ENCODE peak calls at places on chromosome 22, in seven cellular contexts. H is GM23338, K is fibroblast of pulmonary artery, U is epithelial cell of esophagus, J is germinal center, Z is amniotic stem cell, X is kidney. W is an unnamed sample.

GRCh38 chr22:33896801-33897620 is 23.3 kb downstream of the LARGE1 start:
- DNase-seq in K (peak; percentile 34), J (peak; percentile 15), H (peak; percentile 84), X (no peak), Z (no peak), U (no peak), W (no peak)

GRCh38 chr22:38176170-38176741 is 5.4 kb downstream of the PLA2G6 start:
- DNase-seq in J (no peak), H (no peak), K (peak; percentile 97), X (peak; percentile 92), U (peak; percentile 69), Z (peak; percentile 75), W (no peak)

GRCh38 chr22:36433318-36434231 is 45.8 kb upstream of the MYH9 start:
- DNase-seq in Z (no peak), X (no peak), U (peak; percentile 15), J (no peak), K (no peak), H (peak; percentile 55), W (no peak)

GRCh38 chr22:36439481-36440271 is 41.8 kb downstream of the TXN2 start:
- DNase-seq in X (peak; percentile 94), U (peak; percentile 79), Z (peak; percentile 55), H (no peak), K (peak; percentile 92), J (no peak), W (peak; percentile 65)

GRCh38 chr22:21832291-21833290 is 34.9 kb downstream of the MAPK1 start:
- DNase-seq in J (no peak), K (peak; percentile 22), U (no peak), H (peak; percentile 17), Z (no peak), X (no peak), W (no peak)

GRCh38 chr22:29351042-29351441 is 35.5 kb upstream of the RASL10A start:
- DNase-seq in U (no peak), H (no peak), X (no peak), Z (no peak), K (no peak), J (no peak), W (no peak)

GRCh38 chr22:19705181-19705934 is 8.9 kb upstream of the SEPTIN5 start:
- DNase-seq in Z (no peak), J (no peak), H (peak; percentile 98), X (peak; percentile 41), K (no peak), U (no peak), W (no peak)

GRCh38 chr22:44597616-44598015 is 99.6 kb upstream of the RTL6 start:
- DNase-seq in H (peak; percentile 46), X (no peak), U (no peak), K (no peak), Z (no peak), J (no peak), W (no peak)

GRCh38 chr22:41524283-41524682 is 20.0 kb downstream of the POLR3H start:
- DNase-seq in H (no peak), U (no peak), Z (no peak), X (peak; percentile 86), J (no peak), K (no peak), W (no peak)

GRCh38 chr22:36364255-36365019 is 23.3 kb downstream of the MYH9 start:
- DNase-seq in Z (no peak), X (peak; percentile 59), H (no peak), K (no peak), U (no peak), J (no peak), W (no peak)

GRCh38 chr22:29029202-29030000 is 32.2 kb downstream of the C22orf31 start:
- DNase-seq in Z (no peak), U (no peak), J (no peak), H (no peak), K (no peak), X (no peak), W (no peak)

GRCh38 chr22:35634015-35634414 is 14.2 kb upstream of the APOL6 start:
- DNase-seq in U (no peak), K (no peak), J (no peak), Z (no peak), H (no peak), X (peak; percentile 4), W (no peak)

GRCh38 chr22:22520667-22521602 is 865 bp upstream of the ZNF280A start:
- DNase-seq in X (no peak), Z (no peak), K (peak; percentile 28), U (no peak), H (peak; percentile 5), J (no peak), W (peak; percentile 4)

GRCh38 chr22:27113211-27114030 is 456.0 kb downstream of the MIAT start:
- DNase-seq in U (peak; percentile 87), H (no peak), J (no peak), K (peak; percentile 96), Z (peak; percentile 31), X (no peak), W (peak; percentile 70)

GRCh38 chr22:48745842-48746788 is 1081.6 kb downstream of the BRD1 start:
- DNase-seq in K (no peak), H (no peak), J (no peak), Z (no peak), U (no peak), X (peak; percentile 59), W (no peak)

GRCh38 chr22:46359362-46359761 is 23.8 kb downstream of the TRMU start:
- DNase-seq in K (no peak), Z (no peak), J (no peak), H (no peak), X (peak; percentile 73), U (no peak), W (no peak)

GRCh38 chr22:45271667-45272188 is 13.0 kb upstream of the UPK3A start:
- DNase-seq in Z (no peak), H (no peak), U (no peak), J (no peak), X (peak; percentile 90), K (no peak), W (no peak)

GRCh38 chr22:17785185-17786184 is 11.2 kb upstream of the BID start:
- DNase-seq in X (no peak), U (peak; percentile 68), H (peak; percentile 95), K (peak; percentile 35), J (peak; percentile 62), Z (no peak), W (peak; percentile 70)

GRCh38 chr22:43783777-43784176 is 28.3 kb downstream of the EFCAB6 start:
- DNase-seq in H (peak; percentile 49), Z (no peak), K (peak; percentile 6), X (no peak), U (no peak), J (no peak), W (peak; percentile 2)

GRCh38 chr22:40436460-40437431 is 66.4 kb downstream of the SGSM3 start:
- DNase-seq in K (peak; percentile 81), J (peak; percentile 62), Z (no peak), H (peak; percentile 79), X (no peak), U (peak; percentile 75), W (peak; percentile 66)

GRCh38 chr22:44813416-44813815 is 61.0 kb downstream of the ARHGAP8 start:
- DNase-seq in U (no peak), X (no peak), Z (no peak), H (no peak), K (no peak), J (no peak), W (no peak)

GRCh38 chr22:40855104-40855959 is 1.1 kb downstream of the ST13 start:
- DNase-seq in U (peak; percentile 45), J (no peak), Z (no peak), K (peak; percentile 40), X (no peak), H (no peak), W (no peak)

GRCh38 chr22:39907035-39907434 is 6.2 kb downstream of the GRAP2 start:
- DNase-seq in K (no peak), U (no peak), H (no peak), Z (no peak), X (no peak), J (no peak), W (no peak)

GRCh38 chr22:43317252-43317651 is 25.9 kb downstream of the SCUBE1 start:
- DNase-seq in U (no peak), J (no peak), Z (no peak), H (no peak), X (no peak), K (no peak), W (no peak)

GRCh38 chr22:49147171-49147570 is 680.5 kb downstream of the BRD1 start:
- DNase-seq in U (no peak), H (no peak), Z (no peak), K (no peak), J (no peak), X (no peak), W (no peak)

GRCh38 chr22:22687638-22688500 is 43.5 kb downstream of the GGTLC2 start:
- DNase-seq in X (no peak), H (peak; percentile 63), K (peak; percentile 76), J (no peak), Z (peak; percentile 47), U (peak; percentile 45), W (peak; percentile 57)

GRCh38 chr22:47301820-47302475 is 539.5 kb downstream of the TBC1D22A start:
- DNase-seq in K (no peak), H (no peak), J (no peak), U (no peak), X (no peak), Z (no peak), W (no peak)

GRCh38 chr22:34587357-34588356 is 478.3 kb upstream of the ISX start:
- DNase-seq in H (no peak), K (no peak), Z (no peak), J (no peak), U (no peak), X (no peak), W (no peak)

W was measured in PC-3.